ENCODE peak calls at places on chromosomes 13 and 19, in ten cellular contexts. M is gastrocnemius medialis, W is lower leg skin, H is body of pancreas, Z is ovary, G is A549, V is H54, U is esophagus muscularis mucosa, R is heart left ventricle, T is suprapubic skin. E is an unnamed sample.

GRCh38 chr13:37202264-37202663 is 96.8 kb upstream of the CSNK1A1L start:
- DNase-seq in M (no peak), W (no peak), H (no peak), Z (no peak), G (no peak), V (no peak), U (no peak), R (no peak), T (no peak), E (no peak)

GRCh38 chr13:42574435-42575311 is 721 bp downstream of the TNFSF11 start:
- DNase-seq in M (no peak), W (no peak), H (no peak), Z (no peak), G (no peak), V (no peak), U (no peak), R (no peak), T (no peak), E (no peak)

GRCh38 chr13:109743706-109744453 is 42.5 kb downstream of the IRS2 start:
- DNase-seq in M (no peak), W (no peak), H (no peak), Z (peak), G (peak), V (peak), U (peak), R (no peak), T (no peak), E (no peak)

GRCh38 chr13:106629068-106629712 is 61.3 kb upstream of the ARGLU1 start:
- DNase-seq in M (no peak), W (no peak), H (no peak), Z (no peak), G (no peak), V (no peak), U (no peak), R (no peak), T (no peak), E (no peak)

GRCh38 chr13:44786724-44787123 is 202.5 kb downstream of the NUFIP1 start:
- DNase-seq in M (no peak), W (no peak), H (no peak), Z (no peak), G (no peak), V (no peak), U (no peak), R (no peak), T (no peak), E (peak)

GRCh38 chr13:41802684-41803554 is 158.0 kb downstream of the VWA8 start:
- DNase-seq in M (no peak), W (no peak), H (no peak), Z (no peak), G (no peak), V (no peak), U (no peak), R (no peak), T (no peak), E (no peak)

GRCh38 chr19:47107953-47108746 is 5.4 kb downstream of the ZC3H4 start:
- DNase-seq in M (no peak), W (no peak), H (no peak), Z (no peak), G (no peak), V (no peak), U (no peak), R (no peak), T (no peak), E (no peak)

GRCh38 chr19:15439821-15440641 is 9.7 kb downstream of the WIZ start:
- DNase-seq in M (no peak), W (no peak), H (no peak), Z (no peak), G (no peak), V (no peak), U (no peak), R (peak), T (no peak), E (no peak)

GRCh38 chr13:59458908-59459579 is 704.7 kb downstream of the DIAPH3 start:
- DNase-seq in M (no peak), W (no peak), H (no peak), Z (no peak), G (no peak), V (peak), U (no peak), R (no peak), T (no peak), E (no peak)

GRCh38 chr13:74841123-74841522 is 640.8 kb downstream of the TBC1D4 start:
- DNase-seq in M (no peak), W (no peak), H (no peak), Z (no peak), G (no peak), V (no peak), U (no peak), R (no peak), T (no peak), E (no peak)

GRCh38 chr13:75762066-75762937 is 126.2 kb downstream of the LMO7 start:
- DNase-seq in M (no peak), W (no peak), H (peak), Z (no peak), G (no peak), V (no peak), U (no peak), R (no peak), T (no peak), E (no peak)

GRCh38 chr13:62453761-62454160 is 1038.1 kb upstream of the PCDH20 start:
- DNase-seq in M (no peak), W (no peak), H (no peak), Z (no peak), G (no peak), V (no peak), U (no peak), R (no peak), T (no peak), E (no peak)

GRCh38 chr19:5908773-5909442 is 4.2 kb downstream of the VMAC start:
- DNase-seq in M (no peak), W (no peak), H (no peak), Z (no peak), G (no peak), V (no peak), U (no peak), R (no peak), T (no peak), E (no peak)

GRCh38 chr19:5376928-5377327 is 36.3 kb upstream of the PTPRS start:
- DNase-seq in M (no peak), W (no peak), H (no peak), Z (no peak), G (no peak), V (no peak), U (no peak), R (no peak), T (no peak), E (no peak)

GRCh38 chr13:59444210-59444857 is 719.4 kb downstream of the DIAPH3 start:
- DNase-seq in M (no peak), W (no peak), H (no peak), Z (no peak), G (no peak), V (no peak), U (no peak), R (no peak), T (no peak), E (no peak)

GRCh38 chr19:3053780-3054179 is 8.5 kb downstream of the TLE5 start:
- DNase-seq in M (no peak), W (no peak), H (no peak), Z (peak), G (no peak), V (no peak), U (no peak), R (no peak), T (no peak), E (no peak)

GRCh38 chr19:49506575-49507105 is 5.8 kb upstream of the FCGRT start:
- DNase-seq in M (no peak), W (no peak), H (peak), Z (no peak), G (peak), V (peak), U (no peak), R (peak), T (no peak), E (peak)

GRCh38 chr13:70623260-70623659 is 515.0 kb upstream of the KLHL1 start:
- DNase-seq in M (no peak), W (no peak), H (no peak), Z (no peak), G (no peak), V (no peak), U (no peak), R (no peak), T (no peak), E (peak)

GRCh38 chr19:801030-801860 is 4.0 kb downstream of the PTBP1 start:
- DNase-seq in M (no peak), W (no peak), H (peak), Z (peak), G (no peak), V (no peak), U (no peak), R (peak), T (no peak), E (no peak)
- TF ChIP-seq POLR2A in M (no peak), W (no peak), H (no peak), Z (no peak), G (no peak), V (no peak), U (no peak), R (no peak), T (no peak), E (no peak)

GRCh38 chr13:114167445-114167844 is 11.6 kb upstream of the CFAP97D2 start:
- DNase-seq in M (no peak), W (no peak), H (no peak), Z (no peak), G (no peak), V (no peak), U (no peak), R (no peak), T (no peak), E (no peak)
- TF ChIP-seq POLR2A in M (no peak), W (no peak), H (no peak), Z (no peak), G (no peak), V (no peak), U (no peak), R (no peak), T (no peak), E (no peak)

DNA sequence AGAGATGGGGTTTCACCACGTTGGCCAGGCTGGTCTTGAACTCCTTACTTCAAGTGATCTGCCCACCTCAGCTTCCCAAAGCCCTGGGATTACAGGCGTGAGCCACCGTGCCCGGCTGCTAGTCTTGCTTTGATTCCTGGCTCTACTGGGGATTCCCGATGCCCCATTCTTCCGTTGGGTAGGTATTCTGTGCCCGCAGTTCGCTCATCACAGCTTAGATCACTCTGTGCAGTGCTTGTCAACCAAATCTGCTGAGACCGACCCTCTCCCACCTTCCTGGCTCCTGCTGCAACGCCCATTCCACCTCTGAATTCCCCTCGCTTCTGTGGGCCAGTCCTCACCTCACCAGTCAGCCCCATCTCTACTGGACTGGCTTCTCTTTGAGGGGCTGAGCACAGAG is 4.6 kb upstream of the ZNF414 start:
- DNase-seq in M (no peak), W (no peak), H (no peak), Z (no peak), G (no peak), V (no peak), U (no peak), R (no peak), T (no peak), E (no peak)
- TF ChIP-seq POLR2A in M (no peak), W (no peak), H (no peak), Z (no peak), G (no peak), V (no peak), U (no peak), R (no peak), T (no peak), E (no peak)

GRCh38 chr13:87087741-87088140 is 583.4 kb upstream of the SLITRK5 start:
- DNase-seq in M (no peak), W (no peak), H (no peak), Z (no peak), G (no peak), V (no peak), U (no peak), R (no peak), T (no peak), E (no peak)

GRCh38 chr13:87094646-87095045 is 576.5 kb upstream of the SLITRK5 start:
- DNase-seq in M (no peak), W (no peak), H (no peak), Z (no peak), G (no peak), V (no peak), U (no peak), R (no peak), T (no peak), E (no peak)

GRCh38 chr13:87089391-87089790 is 581.8 kb upstream of the SLITRK5 start:
- DNase-seq in M (no peak), W (no peak), H (no peak), Z (no peak), G (no peak), V (peak), U (no peak), R (no peak), T (no peak), E (no peak)

DNA sequence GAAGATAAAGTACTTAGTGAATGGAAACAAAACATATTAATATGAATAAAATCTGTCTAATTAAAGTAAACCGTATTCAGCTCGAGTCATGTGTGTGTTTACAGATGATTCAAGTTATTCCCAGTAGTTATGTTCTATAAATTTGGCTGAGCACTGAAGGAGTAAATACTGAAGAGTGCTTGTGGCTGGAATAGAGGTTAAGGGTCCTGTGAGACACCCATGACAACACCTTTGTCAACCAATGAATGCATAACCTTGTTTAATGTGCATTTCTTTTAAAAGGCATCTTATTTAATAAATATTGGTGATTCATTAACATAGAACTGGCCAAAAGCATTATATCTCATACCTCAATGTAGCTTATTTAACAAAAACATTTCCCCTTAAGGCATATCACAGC is 577.8 kb upstream of the SLITRK5 start:
- DNase-seq in M (no peak), W (no peak), H (no peak), Z (no peak), G (no peak), V (no peak), U (no peak), R (no peak), T (no peak), E (no peak)
- TF ChIP-seq POLR2A in M (no peak), W (no peak), H (no peak), Z (no peak), G (no peak), V (no peak), U (no peak), R (no peak), T (no peak), E (no peak)

GRCh38 chr13:28131646-28132045 is 6.7 kb upstream of the PAN3 start:
- DNase-seq in M (no peak), W (no peak), H (no peak), Z (no peak), G (no peak), V (no peak), U (no peak), R (no peak), T (no peak), E (no peak)
- TF ChIP-seq POLR2A in M (no peak), W (no peak), H (no peak), Z (no peak), G (no peak), V (no peak), U (no peak), R (no peak), T (no peak), E (no peak)

DNA sequence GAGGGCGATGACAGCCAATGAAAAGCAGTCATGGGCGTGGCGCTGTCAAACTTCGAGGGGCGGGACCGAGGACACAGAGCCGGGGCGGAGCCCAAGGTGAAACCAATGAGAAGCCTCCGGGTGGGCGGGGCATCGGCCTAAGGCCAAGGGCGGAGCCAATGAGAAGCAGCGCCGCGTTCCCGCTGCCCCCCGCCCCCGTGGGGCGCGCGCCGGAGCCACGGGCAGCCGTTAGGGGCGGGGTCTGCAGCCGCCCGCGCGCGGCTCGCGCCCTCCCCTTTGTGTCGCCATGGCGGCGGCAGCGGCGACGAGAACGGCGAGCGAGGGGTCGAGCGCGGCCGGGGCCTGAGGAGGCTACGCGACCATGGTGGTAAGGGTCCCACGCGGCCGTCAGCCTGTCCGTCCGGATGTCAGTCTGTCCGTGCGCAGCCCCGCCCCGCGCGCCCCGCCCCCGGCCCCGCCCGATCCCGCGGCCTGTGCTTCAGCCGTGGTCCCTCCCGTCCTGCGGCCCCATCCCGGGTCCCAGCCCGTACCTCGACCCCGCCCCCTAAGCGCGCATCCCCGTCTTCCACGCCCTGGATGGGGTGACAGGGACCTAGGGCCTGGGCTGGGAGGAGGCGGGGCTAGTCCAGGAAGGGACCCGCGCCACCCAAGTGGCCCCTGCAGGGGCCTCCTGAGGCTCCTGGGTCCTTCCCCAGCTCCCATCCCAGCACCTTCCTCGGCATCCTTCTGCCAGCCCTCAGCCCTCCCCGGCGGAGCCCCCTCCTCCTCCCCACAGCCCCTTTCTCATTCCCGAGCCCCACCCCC is at the start of gene ARHGAP33:
- DNase-seq in M (peak), W (peak), H (peak), Z (peak), G (peak), V (peak), U (peak), R (peak), T (peak), E (peak)
- TF ChIP-seq POLR2A in M (no peak), W (no peak), H (no peak), Z (no peak), G (no peak), V (peak), U (no peak), R (peak), T (no peak), E (peak)

GRCh38 chr19:39409886-39410619 is 2.4 kb upstream of the PLEKHG2 start:
- DNase-seq in M (peak), W (peak), H (peak), Z (peak), G (no peak), V (no peak), U (no peak), R (peak), T (peak), E (peak)
- TF ChIP-seq POLR2A in M (no peak), W (no peak), H (no peak), Z (peak), G (peak), V (no peak), U (no peak), R (peak), T (peak), E (peak)

GRCh38 chr19:17469092-17469370 is 1.3 kb upstream of the SLC27A1 start:
- DNase-seq in M (no peak), W (no peak), H (no peak), Z (no peak), G (no peak), V (no peak), U (no peak), R (no peak), T (no peak), E (no peak)

GRCh38 chr19:17467471-17468301 is 2.6 kb upstream of the SLC27A1 start:
- DNase-seq in M (peak), W (no peak), H (no peak), Z (no peak), G (no peak), V (no peak), U (no peak), R (peak), T (no peak), E (no peak)

GRCh38 chr19:17469371-17470203 is 737 bp upstream of the SLC27A1 start:
- DNase-seq in M (peak), W (peak), H (peak), Z (peak), G (peak), V (peak), U (peak), R (peak), T (peak), E (peak)

GRCh38 chr19:17470204-17470841 is at the start of gene SLC27A1:
- DNase-seq in M (peak), W (peak), H (peak), Z (peak), G (peak), V (peak), U (peak), R (peak), T (peak), E (peak)

GRCh38 chr19:17468302-17469091 is 1.8 kb upstream of the SLC27A1 start:
- DNase-seq in M (peak), W (peak), H (peak), Z (peak), G (no peak), V (no peak), U (no peak), R (peak), T (peak), E (no peak)
- TF ChIP-seq POLR2A in M (peak), W (no peak), H (no peak), Z (no peak), G (no peak), V (no peak), U (no peak), R (peak), T (no peak), E (no peak)

GRCh38 chr19:8109890-8110662 is 39.3 kb downstream of the FBN3 start:
- DNase-seq in M (no peak), W (no peak), H (no peak), Z (no peak), G (no peak), V (no peak), U (no peak), R (no peak), T (no peak), E (no peak)

GRCh38 chr19:8109455-8109854 is 39.9 kb downstream of the FBN3 start:
- DNase-seq in M (no peak), W (no peak), H (no peak), Z (no peak), G (no peak), V (no peak), U (no peak), R (peak), T (no peak), E (no peak)

GRCh38 chr19:8107301-8107903 is 42.0 kb downstream of the FBN3 start:
- DNase-seq in M (no peak), W (no peak), H (no peak), Z (no peak), G (no peak), V (no peak), U (no peak), R (no peak), T (no peak), E (no peak)

GRCh38 chr19:8110931-8111330 is 38.5 kb downstream of the FBN3 start:
- DNase-seq in M (no peak), W (no peak), H (no peak), Z (no peak), G (no peak), V (no peak), U (no peak), R (peak), T (no peak), E (no peak)

DNA sequence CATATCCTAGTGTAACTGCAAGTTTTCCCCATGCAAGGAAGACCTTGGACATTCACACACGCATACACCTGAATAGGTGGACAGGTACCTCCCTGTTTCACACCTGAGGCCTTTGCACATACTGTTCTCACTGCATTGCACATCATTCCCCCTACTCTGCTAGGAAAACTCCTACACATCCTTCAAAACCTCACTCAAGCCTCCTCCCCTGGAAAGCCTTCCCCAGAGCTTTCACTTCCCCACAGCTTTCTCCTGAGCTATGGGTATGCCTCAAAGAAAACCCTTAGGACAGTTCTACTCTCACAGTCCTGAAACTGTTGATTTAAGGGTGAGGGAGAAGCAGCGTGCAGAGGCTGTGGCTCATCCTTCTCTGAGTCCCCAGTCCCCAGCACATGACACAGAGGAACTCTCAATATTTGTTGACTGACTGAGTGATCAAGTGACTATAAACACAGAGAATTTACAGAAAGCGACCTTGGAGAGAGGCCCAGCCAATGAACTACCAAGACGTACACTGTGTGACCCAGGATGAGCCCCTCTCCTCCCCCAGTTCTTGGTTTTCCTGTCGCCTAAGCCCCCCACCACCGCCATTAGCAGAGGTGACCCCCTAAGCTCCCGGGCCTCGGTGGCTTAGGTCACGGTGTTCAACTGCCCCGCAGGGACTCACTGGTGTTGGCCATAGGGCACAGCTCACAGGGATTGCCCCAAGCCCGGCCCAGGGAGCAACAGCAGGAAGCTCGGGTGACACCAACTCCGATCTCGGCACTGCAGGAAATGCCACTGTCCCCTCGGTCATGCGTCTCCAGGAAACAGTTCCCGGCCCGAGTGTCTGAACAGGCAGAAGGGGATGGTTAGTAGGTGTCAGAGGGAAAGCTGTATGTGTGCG is 40.6 kb downstream of the FBN3 start:
- DNase-seq in M (no peak), W (no peak), H (no peak), Z (no peak), G (no peak), V (no peak), U (no peak), R (peak), T (no peak), E (no peak)
- TF ChIP-seq POLR2A in M (no peak), W (no peak), H (no peak), Z (no peak), G (no peak), V (no peak), U (no peak), R (no peak), T (no peak), E (no peak)

E was measured in erythroblast.